ENCODE peak calls at places on chromosomes 3 and 15, in four cellular contexts. O, W, V and U are unnamed samples.

GRCh38 chr3:68142331-68142887 is 488.0 kb upstream of the SUCLG2 start:
- DNase-seq in W (no peak), O (no peak), V (no peak), U (no peak)

GRCh38 chr3:147392083-147392916 is 14.0 kb downstream of the ZIC4 start:
- DNase-seq in W (peak), V (no peak), O (no peak), U (peak)

GRCh38 chr3:71421820-71422566 is 161.5 kb downstream of the FOXP1 start:
- DNase-seq in V (no peak), W (no peak), O (no peak), U (no peak)

GRCh38 chr15:58669108-58669507 is 80.4 kb downstream of the ADAM10 start:
- DNase-seq in W (no peak), O (no peak), V (no peak), U (no peak)

GRCh38 chr3:114214542-114215341 is 22.6 kb downstream of the ZNF80 start:
- DNase-seq in W (no peak), O (no peak), V (no peak), U (no peak)

GRCh38 chr3:179324270-179324754 is 1.5 kb downstream of the ZNF639 start:
- DNase-seq in V (no peak), O (no peak), W (peak), U (no peak)

GRCh38 chr3:183100376-183100775 is 1.1 kb upstream of the MCCC1 start:
- DNase-seq in W (peak), O (no peak), V (no peak), U (no peak)

GRCh38 chr15:39281094-39281493 is 299.8 kb upstream of the THBS1 start:
- DNase-seq in V (no peak), O (no peak), W (peak), U (no peak)

GRCh38 chr15:94079459-94079858 is 151.9 kb upstream of the MCTP2 start:
- DNase-seq in W (no peak), O (no peak), V (no peak), U (no peak)

GRCh38 chr3:95097493-95097892 is 1034.6 kb downstream of the NSUN3 start:
- DNase-seq in O (no peak), V (peak), W (no peak), U (peak)

GRCh38 chr3:153144779-153145178 is 17.2 kb upstream of the RAP2B start:
- DNase-seq in V (no peak), W (peak), O (peak), U (no peak)

GRCh38 chr3:31285808-31286486 is 246.8 kb upstream of the STT3B start:
- DNase-seq in V (no peak), W (no peak), O (no peak), U (no peak)

GRCh38 chr15:53212785-53213184 is 422.6 kb upstream of the ONECUT1 start:
- DNase-seq in O (no peak), V (no peak), W (no peak), U (no peak)

GRCh38 chr3:117719316-117719926 is 1009.8 kb downstream of the TUSC7 start:
- DNase-seq in O (no peak), W (peak), V (peak), U (no peak)

GRCh38 chr3:99899603-99900002 is 81.9 kb downstream of the CMSS1 start:
- DNase-seq in V (no peak), W (no peak), O (no peak), U (no peak)

GRCh38 chr3:143464850-143465249 is 345.3 kb downstream of the CHST2 start:
- DNase-seq in W (no peak), V (peak), O (no peak), U (no peak)

GRCh38 chr15:60601098-60601497 is 122.2 kb upstream of the ICE2 start:
- DNase-seq in V (no peak), O (no peak), W (no peak), U (no peak)

GRCh38 chr3:58058654-58059263 is 50.5 kb downstream of the FLNB start:
- DNase-seq in V (no peak), O (no peak), W (peak), U (no peak)

GRCh38 chr3:23116041-23116440 is 87.1 kb upstream of the UBE2E2 start:
- DNase-seq in W (no peak), V (no peak), O (no peak), U (no peak)

GRCh38 chr15:57708047-57708446 is 1.5 kb downstream of the POLR2M start:
- DNase-seq in O (no peak), W (no peak), V (no peak), U (no peak)

GRCh38 chr15:34109775-34110663 is 8.1 kb downstream of the PGBD4 start:
- DNase-seq in O (no peak), V (peak), W (peak), U (no peak)
- TF ChIP-seq CTCF in O (peak), V (no peak), W (peak), U (peak)

GRCh38 chr15:30042556-30042955 is 40.2 kb upstream of the GOLGA8J start:
- DNase-seq in V (no peak), W (no peak), O (no peak), U (no peak)

GRCh38 chr15:30046414-30046813 is 36.3 kb upstream of the GOLGA8J start:
- DNase-seq in V (no peak), O (no peak), W (no peak), U (no peak)

GRCh38 chr15:30041868-30042267 is 40.9 kb upstream of the GOLGA8J start:
- DNase-seq in W (no peak), V (no peak), O (no peak), U (no peak)

GRCh38 chr15:30044377-30044776 is 38.4 kb upstream of the GOLGA8J start:
- DNase-seq in V (no peak), O (no peak), W (no peak), U (no peak)

GRCh38 chr15:30043211-30043655 is 39.5 kb upstream of the GOLGA8J start:
- DNase-seq in V (no peak), O (no peak), W (no peak), U (no peak)
- TF ChIP-seq CTCF in V (no peak), O (peak), W (peak), U (no peak)

GRCh38 chr3:60582285-60582684 is 669.0 kb downstream of the FHIT start:
- DNase-seq in O (no peak), V (no peak), W (peak), U (no peak)
- TF ChIP-seq CTCF in O (no peak), V (no peak), W (peak), U (peak)

GRCh38 chr15:64844576-64845140 is 2.9 kb downstream of the PLEKHO2 start:
- DNase-seq in W (no peak), O (no peak), V (no peak), U (no peak)

GRCh38 chr15:64843996-64844395 is 2.3 kb downstream of the PLEKHO2 start:
- DNase-seq in W (no peak), V (no peak), O (no peak), U (no peak)

GRCh38 chr15:64841258-64842098 is at the start of gene PLEKHO2:
- DNase-seq in W (peak), O (no peak), V (peak), U (peak)

GRCh38 chr15:64842099-64842940 is 605 bp downstream of the PLEKHO2 start:
- DNase-seq in W (no peak), V (peak), O (no peak), U (no peak)

GRCh38 chr15:64842986-64843561 is 1.4 kb downstream of the PLEKHO2 start:
- DNase-seq in W (peak), V (peak), O (no peak), U (peak)
- TF ChIP-seq CTCF in W (no peak), V (no peak), O (no peak), U (no peak)

GRCh38 chr3:45034612-45035252 is 8.6 kb downstream of the CLEC3B start:
- DNase-seq in O (no peak), V (peak), W (no peak), U (no peak)

GRCh38 chr3:45038096-45038455 is 12.0 kb downstream of the CLEC3B start:
- DNase-seq in W (no peak), V (no peak), O (no peak), U (no peak)

GRCh38 chr3:45032113-45032512 is 6.0 kb downstream of the CLEC3B start:
- DNase-seq in V (no peak), O (no peak), W (no peak), U (no peak)

GRCh38 chr3:45033799-45034198 is 7.7 kb downstream of the CLEC3B start:
- DNase-seq in O (no peak), V (no peak), W (no peak), U (no peak)

GRCh38 chr3:45035441-45036301 is 9.6 kb downstream of the CLEC3B start:
- DNase-seq in V (no peak), O (no peak), W (no peak), U (peak)
- TF ChIP-seq CTCF in V (no peak), O (no peak), W (peak), U (no peak)

GRCh38 chr15:29740692-29741311 is 81.5 kb downstream of the TJP1 start:
- DNase-seq in O (no peak), W (no peak), V (peak), U (no peak)

GRCh38 chr15:29736012-29736744 is 86.1 kb downstream of the TJP1 start:
- DNase-seq in W (no peak), O (no peak), V (no peak), U (no peak)

GRCh38 chr15:29731865-29732264 is 90.4 kb downstream of the TJP1 start:
- DNase-seq in W (peak), O (no peak), V (no peak), U (no peak)

GRCh38 chr15:29736745-29737023 is 85.6 kb downstream of the TJP1 start:
- DNase-seq in V (no peak), W (peak), O (no peak), U (no peak)

DNA sequence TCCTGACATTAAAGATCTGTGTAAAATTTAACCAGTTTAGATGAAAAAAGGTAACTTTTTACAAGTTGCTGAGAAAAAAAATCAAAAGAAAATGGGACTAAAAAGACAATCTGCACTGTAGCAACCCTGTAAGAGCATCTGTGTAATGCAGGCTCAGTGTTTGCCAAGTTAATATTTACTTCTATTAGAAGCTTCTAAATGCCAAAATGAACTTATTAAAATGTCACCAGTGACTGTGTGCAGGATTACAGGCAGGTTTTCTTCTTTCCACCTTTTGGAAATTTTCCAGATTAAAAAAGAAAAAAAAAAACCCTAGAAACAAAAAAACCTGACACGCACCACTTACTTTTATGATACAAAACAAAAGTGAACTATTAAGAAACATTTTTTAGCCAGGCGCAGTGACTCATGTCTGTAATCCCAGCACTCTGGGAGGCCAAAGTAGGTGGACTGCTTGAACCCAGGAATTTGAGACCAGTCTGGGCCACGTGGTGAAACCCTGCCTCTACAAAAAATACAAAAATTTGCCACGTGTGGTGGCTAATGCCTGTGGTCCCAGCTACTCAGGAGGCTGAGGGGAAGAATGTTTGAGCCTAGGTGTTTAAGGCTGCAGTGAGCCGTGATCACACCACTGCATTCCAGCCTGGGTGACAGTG is 87.2 kb downstream of the TJP1 start:
- DNase-seq in O (no peak), V (no peak), W (no peak), U (no peak)
- TF ChIP-seq CTCF in O (no peak), V (no peak), W (no peak), U (no peak)

DNA sequence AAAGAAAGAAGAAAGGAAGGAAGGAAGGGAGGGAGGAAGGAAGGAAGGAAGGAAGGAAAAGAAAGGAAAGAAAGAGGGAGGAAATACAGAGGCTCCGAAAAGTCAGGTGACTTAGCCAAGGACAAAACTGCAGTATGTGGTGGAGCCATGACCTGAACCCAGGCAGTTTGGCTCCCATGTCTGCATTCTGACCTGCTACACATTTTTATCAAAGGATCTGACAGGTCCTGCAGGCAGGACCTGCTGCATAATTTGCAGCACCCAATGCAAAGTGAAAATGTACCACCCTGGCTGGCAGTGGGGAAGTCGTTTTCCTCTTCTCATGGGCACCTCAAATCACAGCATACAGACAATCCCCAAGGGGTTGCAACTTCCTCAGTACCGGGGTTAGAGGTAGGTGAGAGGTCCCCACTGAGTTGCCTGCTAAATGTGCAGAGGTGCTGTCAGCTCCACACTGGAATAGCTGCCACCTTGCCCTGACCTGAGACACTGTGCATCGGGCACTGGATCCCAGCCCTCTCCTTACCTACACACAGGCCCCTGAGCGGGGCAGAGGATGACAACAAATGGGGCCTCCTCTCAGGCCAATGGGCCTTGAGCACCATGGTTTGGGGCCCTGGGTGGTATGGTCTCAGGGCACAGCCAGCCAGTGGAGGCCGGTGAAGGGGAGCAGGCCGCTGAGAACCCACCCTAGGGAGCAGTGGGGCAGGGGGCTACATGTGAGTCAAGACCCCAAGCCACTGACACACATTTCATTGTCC is 175.1 kb downstream of the SHQ1 start:
- DNase-seq in V (no peak), W (no peak), O (no peak), U (no peak)
- TF ChIP-seq CTCF in V (no peak), W (no peak), O (no peak), U (no peak)